ENCODE peak calls at places on chromosomes 12 and 14, in nine cellular contexts. G is HEK293T; L is NCI-H2029; B is NCI-H748 treated with DMSO at 0.1 percent for 48 hours; E is endothelial cell; Q is mesenchymal stem cell; X is GM20000; I is choroid plexus epithelial cell; H is activated naive CD4-positive, alpha-beta T cell. S is an unnamed sample.

GRCh38 chr12:122374707-122375106 is 47.8 kb downstream of the CLIP1 start:
- DNase-seq in G (no peak), L (no peak), B (no peak), E (no peak), Q (no peak), X (no peak), I (no peak), H (no peak), S (no peak)

GRCh38 chr12:14072952-14073351 is 91.5 kb upstream of the GRIN2B start:
- DNase-seq in G (no peak), L (no peak), B (no peak), E (no peak), Q (no peak), X (no peak), I (no peak), H (no peak), S (no peak)

GRCh38 chr12:112007945-112008344 is 5.0 kb downstream of the TMEM116 start:
- DNase-seq in G (no peak), L (no peak), B (no peak), E (no peak), Q (no peak), X (no peak), I (peak; percentile 33), H (no peak), S (no peak)

GRCh38 chr12:27024291-27024690 is 1.9 kb downstream of the MED21 start:
- DNase-seq in G (no peak), L (no peak), B (no peak), E (no peak), Q (no peak), X (no peak), I (no peak), H (no peak), S (no peak)

GRCh38 chr12:16112626-16113560 is 164.6 kb downstream of the SLC15A5 start:
- DNase-seq in G (peak; percentile 48), L (no peak), B (no peak), E (no peak), Q (no peak), X (no peak), I (peak; percentile 11), H (no peak), S (no peak)

GRCh38 chr12:50066402-50066801 is 9.0 kb downstream of the ASIC1 start:
- DNase-seq in G (no peak), L (no peak), B (no peak), E (no peak), Q (peak; percentile 89), X (no peak), I (peak; percentile 89), H (no peak), S (no peak)

GRCh38 chr12:120984351-120984898 is 6.1 kb downstream of the HNF1A start:
- DNase-seq in G (no peak), L (no peak), B (no peak), E (no peak), Q (no peak), X (no peak), I (no peak), H (no peak), S (peak; percentile 86)

GRCh38 chr12:39972119-39972518 is 133.8 kb downstream of the SLC2A13 start:
- DNase-seq in G (no peak), L (no peak), B (no peak), E (no peak), Q (peak; percentile 54), X (no peak), I (peak; percentile 21), H (no peak), S (no peak)

GRCh38 chr14:34920339-34920738 is 45.2 kb upstream of the BAZ1A start:
- DNase-seq in G (no peak), L (no peak), B (no peak), E (no peak), Q (peak; percentile 64), X (no peak), I (peak; percentile 39), H (no peak), S (no peak)

GRCh38 chr14:68695326-68695768 is 97.5 kb downstream of the ZFP36L1 start:
- DNase-seq in G (no peak), L (no peak), B (no peak), E (no peak), Q (peak; percentile 98), X (peak; percentile 88), I (peak; percentile 99), H (no peak), S (no peak)

GRCh38 chr14:22071001-22071400 is 397.4 kb upstream of the OR4E1 start:
- DNase-seq in G (no peak), L (no peak), B (no peak), E (no peak), Q (no peak), X (peak; percentile 16), I (no peak), H (no peak), S (no peak)

GRCh38 chr12:48135027-48135426 is 15.9 kb downstream of the PFKM start:
- DNase-seq in G (no peak), L (no peak), B (no peak), E (no peak), Q (no peak), X (no peak), I (no peak), H (no peak), S (no peak)

GRCh38 chr14:24339284-24340151 is at the start of gene RIPK3:
- DNase-seq in G (no peak), L (no peak), B (no peak), E (no peak), Q (peak; percentile 20), X (peak; percentile 82), I (no peak), H (no peak), S (peak; percentile 66)

GRCh38 chr12:92199846-92200576 is 54.4 kb upstream of the BTG1 start:
- DNase-seq in G (no peak), L (no peak), B (no peak), E (no peak), Q (no peak), X (no peak), I (peak; percentile 25), H (no peak), S (no peak)

GRCh38 chr12:4108803-4109345 is 164.7 kb upstream of the CCND2 start:
- DNase-seq in G (no peak), L (no peak), B (no peak), E (no peak), Q (no peak), X (no peak), I (no peak), H (no peak), S (no peak)

GRCh38 chr14:89336338-89336737 is 80.7 kb downstream of the FOXN3 start:
- DNase-seq in G (no peak), L (no peak), B (no peak), E (no peak), Q (no peak), X (no peak), I (no peak), H (no peak), S (no peak)

GRCh38 chr12:22130671-22131070 is 84.7 kb downstream of the CMAS start:
- DNase-seq in G (no peak), L (no peak), B (no peak), E (no peak), Q (no peak), X (no peak), I (no peak), H (no peak), S (no peak)

GRCh38 chr14:104601786-104602185 is 2.8 kb downstream of the TMEM179 start:
- DNase-seq in G (no peak), L (no peak), B (no peak), E (peak; percentile 4), Q (no peak), X (no peak), I (no peak), H (no peak), S (no peak)

GRCh38 chr14:64685364-64686130 is 18.7 kb upstream of the PLEKHG3 start:
- DNase-seq in G (no peak), L (no peak), B (no peak), E (no peak), Q (no peak), X (no peak), I (no peak), H (no peak), S (no peak)

GRCh38 chr12:61853945-61854344 is 406.3 kb upstream of the USP15 start:
- DNase-seq in G (no peak), L (no peak), B (no peak), E (no peak), Q (no peak), X (no peak), I (no peak), H (no peak), S (no peak)

GRCh38 chr12:7856516-7856915 is 16.2 kb downstream of the SLC2A14 start:
- DNase-seq in G (no peak), L (no peak), B (no peak), E (no peak), Q (peak; percentile 7), X (no peak), I (no peak), H (no peak), S (no peak)

GRCh38 chr12:49534806-49535278 is 4.0 kb upstream of the KCNH3 start:
- DNase-seq in G (no peak), L (no peak), B (no peak), E (no peak), Q (no peak), X (no peak), I (no peak), H (no peak), S (no peak)

GRCh38 chr14:63475761-63476160 is 67.4 kb downstream of the PPP2R5E start:
- DNase-seq in G (no peak), L (no peak), B (no peak), E (no peak), Q (no peak), X (no peak), I (no peak), H (no peak), S (no peak)

GRCh38 chr14:101933209-101933608 is 31.2 kb upstream of the DYNC1H1 start:
- DNase-seq in G (no peak), L (no peak), B (no peak), E (no peak), Q (no peak), X (no peak), I (no peak), H (no peak), S (no peak)

GRCh38 chr12:106142591-106143261 is 4.0 kb upstream of the NUAK1 start:
- DNase-seq in G (no peak), L (no peak), B (no peak), E (no peak), Q (no peak), X (no peak), I (no peak), H (no peak), S (no peak)

GRCh38 chr12:473198-473597 is 13.5 kb downstream of the B4GALNT3 start:
- DNase-seq in G (no peak), L (no peak), B (no peak), E (no peak), Q (no peak), X (no peak), I (no peak), H (no peak), S (no peak)

GRCh38 chr12:25689996-25690501 is 137.0 kb upstream of the LMNTD1 start:
- DNase-seq in G (no peak), L (peak; percentile 50), B (no peak), E (no peak), Q (no peak), X (no peak), I (no peak), H (no peak), S (peak; percentile 40)

GRCh38 chr12:121295123-121295745 is 1.3 kb downstream of the CAMKK2 start:
- DNase-seq in G (peak; percentile 32), L (no peak), B (no peak), E (no peak), Q (peak; percentile 25), X (peak; percentile 39), I (no peak), H (no peak), S (no peak)

GRCh38 chr12:50024804-50025186 is 499 bp downstream of the RACGAP1 start:
- DNase-seq in G (no peak), L (no peak), B (no peak), E (no peak), Q (peak; percentile 46), X (no peak), I (no peak), H (no peak), S (no peak)

GRCh38 chr12:5390174-5390799 is 41.6 kb upstream of the NTF3 start:
- DNase-seq in G (no peak), L (no peak), B (no peak), E (no peak), Q (no peak), X (no peak), I (no peak), H (no peak), S (no peak)

GRCh38 chr12:103880299-103881142 is 39.5 kb upstream of the NT5DC3 start:
- DNase-seq in G (no peak), L (peak; percentile 29), B (peak; percentile 52), E (peak; percentile 30), Q (no peak), X (peak; percentile 43), I (peak; percentile 26), H (no peak), S (no peak)

S was measured in mucosa of gallbladder.